ENCODE peak calls at places on chromosomes 13 and 19, in six cellular contexts. P, R, Y, G, Q and F are unnamed samples. For H3K9me3, the result is how much of the 10 kb centered on the place peaks cover.

GRCh38 chr13:88223958-88224357 is 552.8 kb downstream of the SLITRK5 start:
- DNase-seq in Y (no peak), R (no peak), P (no peak), G (no peak), Q (no peak), F (no peak)

GRCh38 chr13:26184791-26185250 is 37.3 kb downstream of the RNF6 start:
- DNase-seq in Y (peak), R (no peak), G (no peak), P (peak), Q (peak), F (peak)

GRCh38 chr13:72565893-72566292 is 161.5 kb downstream of the MZT1 start:
- DNase-seq in Y (no peak), G (no peak), R (no peak), Q (no peak), P (peak), F (no peak)

GRCh38 chr13:33249894-33250293 is 35.7 kb downstream of the STARD13 start:
- DNase-seq in P (peak), G (no peak), Y (no peak), R (no peak), Q (no peak), F (no peak)

GRCh38 chr19:41192574-41193419 is at the start of gene CYP2S1:
- DNase-seq in P (peak), Q (no peak), Y (no peak), R (peak), G (no peak), F (peak)

GRCh38 chr13:73387318-73387717 is 328.5 kb downstream of the KLF5 start:
- DNase-seq in P (no peak), Y (no peak), Q (no peak), G (no peak), R (no peak), F (no peak)

GRCh38 chr19:43966079-43966694 is 15.2 kb downstream of the ZNF221 start:
- DNase-seq in Y (no peak), R (no peak), P (no peak), Q (no peak), G (no peak), F (no peak)

GRCh38 chr19:18606281-18607221 is at the start of gene CRLF1:
- DNase-seq in R (peak), P (no peak), Q (no peak), Y (no peak), G (no peak), F (no peak)

GRCh38 chr19:35344511-35345031 is 3.1 kb upstream of the FFAR1 start:
- DNase-seq in Y (no peak), G (no peak), P (no peak), Q (peak), R (no peak), F (no peak)

GRCh38 chr19:58007285-58007684 is 4.7 kb upstream of the ZNF606 start:
- DNase-seq in P (no peak), G (no peak), Y (no peak), Q (no peak), R (no peak), F (no peak)
- H3K9me3 ChIP-seq in P (under half), G (under half), Y (half or more), Q (under half), R (under half), F (under half)

GRCh38 chr13:94192576-94192975 is 286.9 kb downstream of the DCT start:
- DNase-seq in G (no peak), R (no peak), Q (no peak), Y (no peak), P (peak), F (no peak)
- TF ChIP-seq CTCF in G (no peak), R (no peak), Q (no peak), Y (peak), P (no peak), F (no peak)

DNA sequence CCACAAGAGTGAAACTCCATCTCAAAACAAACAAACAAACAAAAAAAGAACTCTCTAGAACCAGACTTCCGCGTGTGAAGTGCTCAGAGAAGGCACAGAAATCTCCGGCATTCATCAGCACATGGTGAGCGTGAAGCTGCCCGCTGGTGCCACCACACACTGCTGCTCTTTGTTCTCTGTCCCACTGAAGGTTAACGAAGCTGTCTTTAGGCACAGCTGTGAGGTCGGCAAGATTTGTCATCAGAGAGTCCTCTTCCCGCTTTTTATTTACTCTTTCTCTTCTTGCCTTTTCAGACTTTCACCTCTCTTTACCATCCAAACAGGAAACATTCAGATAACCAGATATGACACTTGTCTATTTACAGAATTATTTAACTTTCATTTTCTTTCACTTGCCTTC is 115.2 kb upstream of the ARGLU1 start:
- DNase-seq in R (no peak), Y (no peak), G (no peak), Q (no peak), P (no peak), F (no peak)
- H3K9me3 ChIP-seq in R (under half), Y (under half), G (under half), Q (under half), P (under half), F (under half)

DNA sequence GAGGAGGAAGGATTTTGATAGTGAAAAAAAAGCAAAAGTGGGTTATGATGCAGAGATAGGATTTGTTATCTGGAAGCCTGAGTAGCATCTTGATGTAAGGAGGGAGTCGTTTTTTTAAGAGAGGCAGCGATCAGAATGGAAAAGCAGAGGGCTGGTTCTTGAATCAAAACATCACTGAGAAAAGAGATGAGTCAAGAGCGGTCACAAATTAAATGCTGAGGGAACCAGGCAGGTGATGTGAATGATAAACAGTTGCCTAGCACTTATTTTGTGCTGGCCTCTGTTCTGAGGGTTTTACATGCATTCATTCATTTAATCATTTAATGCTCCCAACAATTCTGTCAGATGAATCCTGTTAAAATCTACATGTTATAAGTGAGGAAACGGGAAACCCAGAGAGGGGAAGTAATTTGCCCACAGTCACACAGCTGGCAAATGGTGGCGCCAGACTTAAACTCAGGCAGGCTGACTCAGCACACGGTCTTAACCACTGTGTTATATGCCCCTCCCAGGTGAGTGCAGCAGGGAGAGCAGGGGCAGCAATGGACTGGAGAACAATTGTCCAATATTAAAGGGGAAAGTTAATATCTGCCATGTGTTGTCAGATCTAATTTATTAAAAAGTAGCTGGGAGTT is 21.4 kb downstream of the SIGLECL1 start:
- DNase-seq in R (no peak), G (no peak), Q (no peak), Y (no peak), P (no peak), F (no peak)
- TF ChIP-seq CTCF in R (no peak), G (no peak), Q (no peak), Y (no peak), P (no peak), F (no peak)

GRCh38 chr13:18991054-18991453 is 190.6 kb downstream of the TUBA3C start:
- DNase-seq in Q (no peak), Y (no peak), P (no peak), G (no peak), R (no peak), F (no peak)
- H3K9me3 ChIP-seq in Q (under half), Y (half or more), P (half or more), G (under half), R (under half), F (under half)

GRCh38 chr19:49409441-49410029 is 13.7 kb downstream of the PTH2 start:
- DNase-seq in P (peak), G (no peak), R (no peak), Y (no peak), Q (no peak), F (no peak)

GRCh38 chr19:49403404-49404187 is 15.5 kb downstream of the KASH5 start:
- DNase-seq in Y (no peak), Q (no peak), R (no peak), P (no peak), G (no peak), F (no peak)

GRCh38 chr19:49408816-49409440 is 14.3 kb downstream of the PTH2 start:
- DNase-seq in G (no peak), Y (no peak), Q (no peak), P (no peak), R (no peak), F (no peak)

GRCh38 chr19:49407482-49408015 is 15.7 kb downstream of the PTH2 start:
- DNase-seq in Q (no peak), R (no peak), G (no peak), P (no peak), Y (no peak), F (no peak)

GRCh38 chr19:49407079-49407478 is 16.2 kb downstream of the PTH2 start:
- DNase-seq in R (no peak), G (no peak), P (no peak), Q (no peak), Y (no peak), F (no peak)
- TF ChIP-seq CTCF in R (no peak), G (no peak), P (no peak), Q (no peak), Y (no peak), F (no peak)